ENCODE peak calls at places on chromosomes 2 and 18, in nine cellular contexts. One of them, this sample, is unnamed.

GRCh38 chr2:112768432-112768831 is 4.0 kb upstream of the CKAP2L start:
- DNase-seq in activated gamma-delta T cell treated with anti-CD3 and anti-CD28 coated beads, Interleukin-2, amount 50 U/mL, for 16 hours: no peak
- DNase-seq in activated effector memory CD4-positive, alpha-beta T cell treated with anti-CD3 and anti-CD28 coated beads, Interleukin-2, amount 50 U/mL, for 16 hours: no peak
- DNase-seq in activated CD4-positive, alpha-beta T cell treated with anti-CD3 and anti-CD28 coated beads, Interleukin-2, amount 50 U/mL, for 48 hours: no peak
- DNase-seq in stimulated activated CD8-positive, alpha-beta memory T cell treated with anti-CD3 and anti-CD28 coated beads, Interleukin-7, amount 100 ng/mL, for 1 hour: no peak
- DNase-seq in activated CD8-positive, alpha-beta memory T cell treated with anti-CD3 and anti-CD28 coated beads, Interleukin-2, amount 50 U/mL, for 48 hours: no peak
- DNase-seq in neural crest cell: no peak
- DNase-seq in CD8-positive, alpha-beta memory T cell: no peak
- DNase-seq in T-helper 2 cell: no peak
- DNase-seq in this sample: no peak

GRCh38 chr2:237968048-237968862 is 1.4 kb downstream of the UBE2F start:
- DNase-seq in activated gamma-delta T cell treated with anti-CD3 and anti-CD28 coated beads, Interleukin-2, amount 50 U/mL, for 16 hours: no peak
- DNase-seq in activated effector memory CD4-positive, alpha-beta T cell treated with anti-CD3 and anti-CD28 coated beads, Interleukin-2, amount 50 U/mL, for 16 hours: peak; percentile 73
- DNase-seq in activated CD4-positive, alpha-beta T cell treated with anti-CD3 and anti-CD28 coated beads, Interleukin-2, amount 50 U/mL, for 48 hours: peak; percentile 55
- DNase-seq in stimulated activated CD8-positive, alpha-beta memory T cell treated with anti-CD3 and anti-CD28 coated beads, Interleukin-7, amount 100 ng/mL, for 1 hour: no peak
- DNase-seq in activated CD8-positive, alpha-beta memory T cell treated with anti-CD3 and anti-CD28 coated beads, Interleukin-2, amount 50 U/mL, for 48 hours: no peak
- DNase-seq in neural crest cell: no peak
- DNase-seq in CD8-positive, alpha-beta memory T cell: no peak
- DNase-seq in T-helper 2 cell: no peak
- DNase-seq in this sample: no peak

GRCh38 chr2:241114836-241115235 is 12.7 kb upstream of the MTERF4 start:
- DNase-seq in activated gamma-delta T cell treated with anti-CD3 and anti-CD28 coated beads, Interleukin-2, amount 50 U/mL, for 16 hours: no peak
- DNase-seq in activated effector memory CD4-positive, alpha-beta T cell treated with anti-CD3 and anti-CD28 coated beads, Interleukin-2, amount 50 U/mL, for 16 hours: no peak
- DNase-seq in activated CD4-positive, alpha-beta T cell treated with anti-CD3 and anti-CD28 coated beads, Interleukin-2, amount 50 U/mL, for 48 hours: no peak
- DNase-seq in stimulated activated CD8-positive, alpha-beta memory T cell treated with anti-CD3 and anti-CD28 coated beads, Interleukin-7, amount 100 ng/mL, for 1 hour: no peak
- DNase-seq in activated CD8-positive, alpha-beta memory T cell treated with anti-CD3 and anti-CD28 coated beads, Interleukin-2, amount 50 U/mL, for 48 hours: no peak
- DNase-seq in neural crest cell: no peak
- DNase-seq in CD8-positive, alpha-beta memory T cell: no peak
- DNase-seq in T-helper 2 cell: no peak
- DNase-seq in this sample: no peak

GRCh38 chr2:101111917-101112771 is 39.0 kb downstream of the TBC1D8 start:
- DNase-seq in activated gamma-delta T cell treated with anti-CD3 and anti-CD28 coated beads, Interleukin-2, amount 50 U/mL, for 16 hours: no peak
- DNase-seq in activated effector memory CD4-positive, alpha-beta T cell treated with anti-CD3 and anti-CD28 coated beads, Interleukin-2, amount 50 U/mL, for 16 hours: no peak
- DNase-seq in activated CD4-positive, alpha-beta T cell treated with anti-CD3 and anti-CD28 coated beads, Interleukin-2, amount 50 U/mL, for 48 hours: no peak
- DNase-seq in stimulated activated CD8-positive, alpha-beta memory T cell treated with anti-CD3 and anti-CD28 coated beads, Interleukin-7, amount 100 ng/mL, for 1 hour: no peak
- DNase-seq in activated CD8-positive, alpha-beta memory T cell treated with anti-CD3 and anti-CD28 coated beads, Interleukin-2, amount 50 U/mL, for 48 hours: no peak
- DNase-seq in neural crest cell: no peak
- DNase-seq in CD8-positive, alpha-beta memory T cell: no peak
- DNase-seq in T-helper 2 cell: no peak
- DNase-seq in this sample: no peak

GRCh38 chr2:238097988-238098853 is 1.9 kb upstream of the ESPNL start:
- DNase-seq in activated gamma-delta T cell treated with anti-CD3 and anti-CD28 coated beads, Interleukin-2, amount 50 U/mL, for 16 hours: no peak
- DNase-seq in activated effector memory CD4-positive, alpha-beta T cell treated with anti-CD3 and anti-CD28 coated beads, Interleukin-2, amount 50 U/mL, for 16 hours: peak; percentile 70
- DNase-seq in activated CD4-positive, alpha-beta T cell treated with anti-CD3 and anti-CD28 coated beads, Interleukin-2, amount 50 U/mL, for 48 hours: peak; percentile 15
- DNase-seq in stimulated activated CD8-positive, alpha-beta memory T cell treated with anti-CD3 and anti-CD28 coated beads, Interleukin-7, amount 100 ng/mL, for 1 hour: no peak
- DNase-seq in activated CD8-positive, alpha-beta memory T cell treated with anti-CD3 and anti-CD28 coated beads, Interleukin-2, amount 50 U/mL, for 48 hours: peak; percentile 59
- DNase-seq in neural crest cell: no peak
- DNase-seq in CD8-positive, alpha-beta memory T cell: peak; percentile 20
- DNase-seq in T-helper 2 cell: no peak
- DNase-seq in this sample: no peak

GRCh38 chr18:51236225-51236624 is 38.7 kb upstream of the MEX3C start:
- DNase-seq in activated gamma-delta T cell treated with anti-CD3 and anti-CD28 coated beads, Interleukin-2, amount 50 U/mL, for 16 hours: no peak
- DNase-seq in activated effector memory CD4-positive, alpha-beta T cell treated with anti-CD3 and anti-CD28 coated beads, Interleukin-2, amount 50 U/mL, for 16 hours: no peak
- DNase-seq in activated CD4-positive, alpha-beta T cell treated with anti-CD3 and anti-CD28 coated beads, Interleukin-2, amount 50 U/mL, for 48 hours: no peak
- DNase-seq in stimulated activated CD8-positive, alpha-beta memory T cell treated with anti-CD3 and anti-CD28 coated beads, Interleukin-7, amount 100 ng/mL, for 1 hour: no peak
- DNase-seq in activated CD8-positive, alpha-beta memory T cell treated with anti-CD3 and anti-CD28 coated beads, Interleukin-2, amount 50 U/mL, for 48 hours: no peak
- DNase-seq in neural crest cell: no peak
- DNase-seq in CD8-positive, alpha-beta memory T cell: no peak
- DNase-seq in T-helper 2 cell: no peak
- DNase-seq in this sample: no peak

GRCh38 chr2:44833123-44834069 is 108.1 kb upstream of the SIX3 start:
- DNase-seq in activated gamma-delta T cell treated with anti-CD3 and anti-CD28 coated beads, Interleukin-2, amount 50 U/mL, for 16 hours: no peak
- DNase-seq in activated effector memory CD4-positive, alpha-beta T cell treated with anti-CD3 and anti-CD28 coated beads, Interleukin-2, amount 50 U/mL, for 16 hours: no peak
- DNase-seq in activated CD4-positive, alpha-beta T cell treated with anti-CD3 and anti-CD28 coated beads, Interleukin-2, amount 50 U/mL, for 48 hours: peak; percentile 15
- DNase-seq in stimulated activated CD8-positive, alpha-beta memory T cell treated with anti-CD3 and anti-CD28 coated beads, Interleukin-7, amount 100 ng/mL, for 1 hour: no peak
- DNase-seq in activated CD8-positive, alpha-beta memory T cell treated with anti-CD3 and anti-CD28 coated beads, Interleukin-2, amount 50 U/mL, for 48 hours: no peak
- DNase-seq in neural crest cell: no peak
- DNase-seq in CD8-positive, alpha-beta memory T cell: no peak
- DNase-seq in T-helper 2 cell: no peak
- DNase-seq in this sample: no peak

GRCh38 chr2:223949241-223949640 is 4.1 kb upstream of the WDFY1 start:
- DNase-seq in activated gamma-delta T cell treated with anti-CD3 and anti-CD28 coated beads, Interleukin-2, amount 50 U/mL, for 16 hours: no peak
- DNase-seq in activated effector memory CD4-positive, alpha-beta T cell treated with anti-CD3 and anti-CD28 coated beads, Interleukin-2, amount 50 U/mL, for 16 hours: no peak
- DNase-seq in activated CD4-positive, alpha-beta T cell treated with anti-CD3 and anti-CD28 coated beads, Interleukin-2, amount 50 U/mL, for 48 hours: no peak
- DNase-seq in stimulated activated CD8-positive, alpha-beta memory T cell treated with anti-CD3 and anti-CD28 coated beads, Interleukin-7, amount 100 ng/mL, for 1 hour: no peak
- DNase-seq in activated CD8-positive, alpha-beta memory T cell treated with anti-CD3 and anti-CD28 coated beads, Interleukin-2, amount 50 U/mL, for 48 hours: no peak
- DNase-seq in neural crest cell: no peak
- DNase-seq in CD8-positive, alpha-beta memory T cell: no peak
- DNase-seq in T-helper 2 cell: no peak
- DNase-seq in this sample: no peak

GRCh38 chr2:10688921-10689807 is 611 bp downstream of the NOL10 start:
- DNase-seq in activated gamma-delta T cell treated with anti-CD3 and anti-CD28 coated beads, Interleukin-2, amount 50 U/mL, for 16 hours: no peak
- DNase-seq in activated effector memory CD4-positive, alpha-beta T cell treated with anti-CD3 and anti-CD28 coated beads, Interleukin-2, amount 50 U/mL, for 16 hours: no peak
- DNase-seq in activated CD4-positive, alpha-beta T cell treated with anti-CD3 and anti-CD28 coated beads, Interleukin-2, amount 50 U/mL, for 48 hours: peak; percentile 43
- DNase-seq in stimulated activated CD8-positive, alpha-beta memory T cell treated with anti-CD3 and anti-CD28 coated beads, Interleukin-7, amount 100 ng/mL, for 1 hour: no peak
- DNase-seq in activated CD8-positive, alpha-beta memory T cell treated with anti-CD3 and anti-CD28 coated beads, Interleukin-2, amount 50 U/mL, for 48 hours: no peak
- DNase-seq in neural crest cell: peak; percentile 4
- DNase-seq in CD8-positive, alpha-beta memory T cell: no peak
- DNase-seq in T-helper 2 cell: no peak
- DNase-seq in this sample: no peak

GRCh38 chr2:241545523-241546473 is 12.7 kb upstream of the BOK start:
- DNase-seq in activated gamma-delta T cell treated with anti-CD3 and anti-CD28 coated beads, Interleukin-2, amount 50 U/mL, for 16 hours: no peak
- DNase-seq in activated effector memory CD4-positive, alpha-beta T cell treated with anti-CD3 and anti-CD28 coated beads, Interleukin-2, amount 50 U/mL, for 16 hours: no peak
- DNase-seq in activated CD4-positive, alpha-beta T cell treated with anti-CD3 and anti-CD28 coated beads, Interleukin-2, amount 50 U/mL, for 48 hours: no peak
- DNase-seq in stimulated activated CD8-positive, alpha-beta memory T cell treated with anti-CD3 and anti-CD28 coated beads, Interleukin-7, amount 100 ng/mL, for 1 hour: no peak
- DNase-seq in activated CD8-positive, alpha-beta memory T cell treated with anti-CD3 and anti-CD28 coated beads, Interleukin-2, amount 50 U/mL, for 48 hours: no peak
- DNase-seq in neural crest cell: no peak
- DNase-seq in CD8-positive, alpha-beta memory T cell: no peak
- DNase-seq in T-helper 2 cell: no peak
- DNase-seq in this sample: no peak

GRCh38 chr2:127355407-127356008 is 32.3 kb downstream of the MAP3K2 start:
- DNase-seq in activated gamma-delta T cell treated with anti-CD3 and anti-CD28 coated beads, Interleukin-2, amount 50 U/mL, for 16 hours: peak; percentile 10
- DNase-seq in activated effector memory CD4-positive, alpha-beta T cell treated with anti-CD3 and anti-CD28 coated beads, Interleukin-2, amount 50 U/mL, for 16 hours: no peak
- DNase-seq in activated CD4-positive, alpha-beta T cell treated with anti-CD3 and anti-CD28 coated beads, Interleukin-2, amount 50 U/mL, for 48 hours: peak; percentile 27
- DNase-seq in stimulated activated CD8-positive, alpha-beta memory T cell treated with anti-CD3 and anti-CD28 coated beads, Interleukin-7, amount 100 ng/mL, for 1 hour: no peak
- DNase-seq in activated CD8-positive, alpha-beta memory T cell treated with anti-CD3 and anti-CD28 coated beads, Interleukin-2, amount 50 U/mL, for 48 hours: no peak
- DNase-seq in neural crest cell: no peak
- DNase-seq in CD8-positive, alpha-beta memory T cell: peak; percentile 5
- DNase-seq in T-helper 2 cell: no peak
- DNase-seq in this sample: no peak

GRCh38 chr2:1814616-1815015 is 70.3 kb upstream of the PXDN start:
- DNase-seq in activated gamma-delta T cell treated with anti-CD3 and anti-CD28 coated beads, Interleukin-2, amount 50 U/mL, for 16 hours: no peak
- DNase-seq in activated effector memory CD4-positive, alpha-beta T cell treated with anti-CD3 and anti-CD28 coated beads, Interleukin-2, amount 50 U/mL, for 16 hours: no peak
- DNase-seq in activated CD4-positive, alpha-beta T cell treated with anti-CD3 and anti-CD28 coated beads, Interleukin-2, amount 50 U/mL, for 48 hours: no peak
- DNase-seq in stimulated activated CD8-positive, alpha-beta memory T cell treated with anti-CD3 and anti-CD28 coated beads, Interleukin-7, amount 100 ng/mL, for 1 hour: no peak
- DNase-seq in activated CD8-positive, alpha-beta memory T cell treated with anti-CD3 and anti-CD28 coated beads, Interleukin-2, amount 50 U/mL, for 48 hours: no peak
- DNase-seq in neural crest cell: no peak
- DNase-seq in CD8-positive, alpha-beta memory T cell: no peak
- DNase-seq in T-helper 2 cell: no peak
- DNase-seq in this sample: no peak

GRCh38 chr18:74294526-74294925 is 2.8 kb upstream of the CYB5A start:
- DNase-seq in activated gamma-delta T cell treated with anti-CD3 and anti-CD28 coated beads, Interleukin-2, amount 50 U/mL, for 16 hours: no peak
- DNase-seq in activated effector memory CD4-positive, alpha-beta T cell treated with anti-CD3 and anti-CD28 coated beads, Interleukin-2, amount 50 U/mL, for 16 hours: no peak
- DNase-seq in activated CD4-positive, alpha-beta T cell treated with anti-CD3 and anti-CD28 coated beads, Interleukin-2, amount 50 U/mL, for 48 hours: no peak
- DNase-seq in stimulated activated CD8-positive, alpha-beta memory T cell treated with anti-CD3 and anti-CD28 coated beads, Interleukin-7, amount 100 ng/mL, for 1 hour: no peak
- DNase-seq in activated CD8-positive, alpha-beta memory T cell treated with anti-CD3 and anti-CD28 coated beads, Interleukin-2, amount 50 U/mL, for 48 hours: no peak
- DNase-seq in neural crest cell: no peak
- DNase-seq in CD8-positive, alpha-beta memory T cell: no peak
- DNase-seq in T-helper 2 cell: no peak
- DNase-seq in this sample: no peak

GRCh38 chr2:240996161-240996833 is 2.1 kb upstream of the SNED1 start:
- DNase-seq in activated gamma-delta T cell treated with anti-CD3 and anti-CD28 coated beads, Interleukin-2, amount 50 U/mL, for 16 hours: no peak
- DNase-seq in activated effector memory CD4-positive, alpha-beta T cell treated with anti-CD3 and anti-CD28 coated beads, Interleukin-2, amount 50 U/mL, for 16 hours: no peak
- DNase-seq in activated CD4-positive, alpha-beta T cell treated with anti-CD3 and anti-CD28 coated beads, Interleukin-2, amount 50 U/mL, for 48 hours: no peak
- DNase-seq in stimulated activated CD8-positive, alpha-beta memory T cell treated with anti-CD3 and anti-CD28 coated beads, Interleukin-7, amount 100 ng/mL, for 1 hour: no peak
- DNase-seq in activated CD8-positive, alpha-beta memory T cell treated with anti-CD3 and anti-CD28 coated beads, Interleukin-2, amount 50 U/mL, for 48 hours: peak; percentile 43
- DNase-seq in neural crest cell: no peak
- DNase-seq in CD8-positive, alpha-beta memory T cell: no peak
- DNase-seq in T-helper 2 cell: no peak
- DNase-seq in this sample: peak; percentile 55